ENCODE peak calls at places on chromosomes 4 and X, in four cellular contexts. H is heart right ventricle, O is AG10803, Y is left lung. J is an unnamed sample.

GRCh38 chrX:40245411-40246140 is 147.8 kb upstream of the BCOR start:
- DNase-seq in H (no peak), O (peak), Y (no peak), J (no peak)

GRCh38 chrX:56232221-56233082 is at the start of gene KLF8:
- DNase-seq in H (peak), O (no peak), Y (peak), J (no peak)

GRCh38 chrX:69298466-69299140 is 133.3 kb upstream of the PJA1 start:
- DNase-seq in H (no peak), O (peak), Y (no peak), J (no peak)

GRCh38 chr4:7735961-7736360 is 203.7 kb downstream of the AFAP1 start:
- DNase-seq in H (no peak), O (no peak), Y (no peak), J (no peak)

GRCh38 chr4:155371432-155372043 is 5.2 kb downstream of the MAP9 start:
- DNase-seq in H (no peak), O (peak), Y (no peak), J (no peak)

GRCh38 chr4:124710911-124711310 is 1.6 kb downstream of the ANKRD50 start:
- DNase-seq in H (no peak), O (peak), Y (no peak), J (no peak)

GRCh38 chr4:28287837-28288236 is 1427.2 kb downstream of the STIM2 start:
- DNase-seq in H (no peak), O (peak), Y (no peak), J (no peak)

GRCh38 chr4:138111462-138112000 is 130.6 kb downstream of the SLC7A11 start:
- DNase-seq in H (no peak), O (peak), Y (no peak), J (no peak)

GRCh38 chr4:75895744-75896314 is 6.4 kb downstream of the PPEF2 start:
- DNase-seq in H (no peak), O (peak), Y (no peak), J (no peak)

GRCh38 chr4:188934320-188934975 is 795.2 kb downstream of the TRIML1 start:
- DNase-seq in H (no peak), O (peak), Y (no peak), J (no peak)

GRCh38 chr4:6499241-6499605 is 26.8 kb upstream of the PPP2R2C start:
- DNase-seq in H (no peak), O (no peak), Y (no peak), J (no peak)

GRCh38 chr4:76670631-76671030 is 227.3 kb downstream of the SOWAHB start:
- DNase-seq in H (no peak), O (no peak), Y (no peak), J (no peak)

GRCh38 chr4:18664051-18664450 is 642.5 kb upstream of the LCORL start:
- DNase-seq in H (no peak), O (no peak), Y (no peak), J (peak)
- H3K4me3 ChIP-seq in H (no peak), O (no peak), Y (no peak), J (no peak)

GRCh38 chrX:51802917-51803688 is 59.9 kb downstream of the GSPT2 start:
- DNase-seq in H (peak), O (peak), Y (peak), J (peak)
- H3K4me3 ChIP-seq in H (peak), O (peak), Y (peak), J (peak)

GRCh38 chr4:89469930-89470375 is 162.4 kb upstream of the GPRIN3 start:
- DNase-seq in H (no peak), O (peak), Y (no peak), J (no peak)
- H3K4me3 ChIP-seq in H (no peak), O (peak), Y (no peak), J (no peak)

GRCh38 chr4:24175707-24176106 is 285.9 kb upstream of the PPARGC1A start:
- DNase-seq in H (no peak), O (no peak), Y (no peak), J (no peak)

GRCh38 chr4:24186466-24186865 is 296.6 kb upstream of the PPARGC1A start:
- DNase-seq in H (no peak), O (no peak), Y (no peak), J (no peak)

GRCh38 chr4:24179201-24179840 is 289.5 kb upstream of the PPARGC1A start:
- DNase-seq in H (no peak), O (no peak), Y (no peak), J (no peak)

GRCh38 chr4:24180586-24180985 is 290.7 kb upstream of the PPARGC1A start:
- DNase-seq in H (no peak), O (no peak), Y (no peak), J (no peak)

DNA sequence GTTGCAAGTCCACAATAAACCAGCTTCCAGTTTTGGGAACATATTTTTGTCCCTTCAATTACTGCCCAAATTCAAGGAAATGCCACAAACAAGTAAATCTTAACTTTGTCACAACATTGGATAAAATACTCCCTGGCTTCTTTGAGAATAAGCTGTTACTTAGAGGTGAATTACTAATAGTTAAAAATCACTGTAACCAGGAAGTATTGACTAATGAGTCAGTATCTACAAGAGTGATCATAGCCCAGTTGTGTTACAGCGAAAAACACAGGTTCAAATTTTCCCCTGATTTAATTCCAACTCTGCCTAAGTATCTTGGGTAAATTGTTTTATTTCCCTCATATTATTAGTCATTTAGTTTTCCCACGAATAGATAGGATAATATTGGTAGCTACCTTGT is 291.2 kb upstream of the PPARGC1A start:
- DNase-seq in H (no peak), O (no peak), Y (no peak), J (no peak)
- H3K4me3 ChIP-seq in H (no peak), O (no peak), Y (no peak), J (no peak)

GRCh38 chr4:145420595-145421214 is 60.9 kb upstream of the SMAD1 start:
- DNase-seq in H (no peak), O (no peak), Y (no peak), J (no peak)

GRCh38 chr4:145423017-145423708 is 58.5 kb upstream of the SMAD1 start:
- DNase-seq in H (no peak), O (no peak), Y (no peak), J (no peak)

GRCh38 chr4:145414224-145414623 is 67.4 kb upstream of the SMAD1 start:
- DNase-seq in H (no peak), O (no peak), Y (no peak), J (no peak)

GRCh38 chr4:145418739-145419138 is 62.9 kb upstream of the SMAD1 start:
- DNase-seq in H (no peak), O (no peak), Y (no peak), J (no peak)

DNA sequence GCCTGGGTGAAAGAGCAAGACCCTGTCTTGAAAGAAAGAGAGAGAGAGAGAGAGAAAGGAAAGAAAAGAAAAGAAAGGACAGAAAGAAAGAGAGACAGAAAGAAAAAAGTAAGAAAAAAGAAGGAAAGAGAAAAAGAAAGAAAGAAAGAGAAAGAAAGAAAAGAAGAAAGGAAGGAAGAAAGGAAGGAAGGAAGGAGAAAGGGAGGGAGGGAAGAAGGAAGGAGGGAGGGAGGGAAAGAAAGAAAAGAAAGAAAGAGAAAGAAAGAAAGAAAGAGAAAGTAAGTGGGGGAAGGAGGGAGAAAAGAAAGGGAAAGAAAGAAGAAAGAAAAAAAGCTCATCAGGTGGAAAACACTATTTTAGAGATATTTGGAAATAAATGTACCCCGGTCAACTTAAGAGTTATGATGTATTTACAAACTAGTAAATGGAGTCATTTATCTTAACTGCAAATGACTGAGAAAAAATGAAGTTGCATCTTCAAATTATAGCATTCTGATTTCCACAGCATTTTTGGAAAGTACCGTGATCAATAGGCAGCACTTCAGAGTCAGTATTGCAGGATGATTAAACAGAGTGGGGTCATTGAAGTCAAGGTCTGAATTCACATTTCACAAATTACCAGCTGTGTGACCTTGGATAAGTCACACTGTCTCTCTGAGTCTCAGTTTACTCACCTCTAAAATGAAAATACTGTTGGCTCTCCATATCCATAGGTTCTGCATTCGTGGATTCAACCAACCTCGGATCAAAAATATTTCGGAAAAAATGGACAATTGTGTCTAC is 64.1 kb upstream of the SMAD1 start:
- DNase-seq in H (no peak), O (no peak), Y (no peak), J (no peak)
- H3K4me3 ChIP-seq in H (no peak), O (no peak), Y (no peak), J (no peak)

GRCh38 chrX:16560173-16560572 is 89.8 kb upstream of the S100G start:
- DNase-seq in H (no peak), O (no peak), Y (no peak), J (no peak)
- H3K4me3 ChIP-seq in H (no peak), O (no peak), Y (no peak), J (no peak)

J was measured in dorsolateral prefrontal cortex.